ENCODE peak calls at places on chromosome 15, in five cellular contexts. One of them, this sample, is unnamed.

GRCh38 chr15:89628791-89629715 is 26.2 kb downstream of the KIF7 start:
- DNase-seq in lower lobe of right lung: no peak
- DNase-seq in body of pancreas: no peak
- DNase-seq in fibroblast of lung: no peak
- DNase-seq in AG04450: no peak
- DNase-seq in this sample: no peak

GRCh38 chr15:37019479-37020433 is 80.6 kb downstream of the MEIS2 start:
- DNase-seq in lower lobe of right lung: no peak
- DNase-seq in body of pancreas: peak; percentile 55
- DNase-seq in fibroblast of lung: peak; percentile 92
- DNase-seq in AG04450: no peak
- DNase-seq in this sample: no peak

GRCh38 chr15:51085764-51086163 is 8.9 kb downstream of the TNFAIP8L3 start:
- DNase-seq in lower lobe of right lung: no peak
- DNase-seq in body of pancreas: no peak
- DNase-seq in fibroblast of lung: peak; percentile 32
- DNase-seq in AG04450: no peak
- DNase-seq in this sample: no peak

GRCh38 chr15:74830868-74831267 is 4.4 kb downstream of the CPLX3 start:
- DNase-seq in lower lobe of right lung: no peak
- DNase-seq in body of pancreas: no peak
- DNase-seq in fibroblast of lung: no peak
- DNase-seq in AG04450: no peak
- DNase-seq in this sample: no peak

GRCh38 chr15:85753261-85753660 is 41.5 kb downstream of the KLHL25 start:
- DNase-seq in lower lobe of right lung: no peak
- DNase-seq in body of pancreas: peak; percentile 8
- DNase-seq in fibroblast of lung: no peak
- DNase-seq in AG04450: no peak
- DNase-seq in this sample: no peak

GRCh38 chr15:48811325-48811938 is 563 bp upstream of the CEP152 start:
- DNase-seq in lower lobe of right lung: no peak
- DNase-seq in body of pancreas: no peak
- DNase-seq in fibroblast of lung: no peak
- DNase-seq in AG04450: no peak
- DNase-seq in this sample: no peak

GRCh38 chr15:63521405-63522142 is 17.2 kb downstream of the USP3 start:
- DNase-seq in lower lobe of right lung: no peak
- DNase-seq in body of pancreas: no peak
- DNase-seq in fibroblast of lung: peak; percentile 44
- DNase-seq in AG04450: no peak
- DNase-seq in this sample: no peak

GRCh38 chr15:68224546-68225250 is 4.8 kb downstream of the CLN6 start:
- DNase-seq in lower lobe of right lung: no peak
- DNase-seq in body of pancreas: no peak
- DNase-seq in fibroblast of lung: no peak
- DNase-seq in AG04450: no peak
- DNase-seq in this sample: no peak

GRCh38 chr15:59251001-59251845 is 44.6 kb downstream of the LDHAL6B start:
- DNase-seq in lower lobe of right lung: no peak
- DNase-seq in body of pancreas: no peak
- DNase-seq in fibroblast of lung: no peak
- DNase-seq in AG04450: no peak
- DNase-seq in this sample: no peak

GRCh38 chr15:81288040-81288439 is 35.9 kb downstream of the STARD5 start:
- DNase-seq in lower lobe of right lung: no peak
- DNase-seq in body of pancreas: no peak
- DNase-seq in fibroblast of lung: no peak
- DNase-seq in AG04450: no peak
- DNase-seq in this sample: no peak

GRCh38 chr15:65373163-65373651 is 4.6 kb downstream of the IGDCC3 start:
- DNase-seq in lower lobe of right lung: no peak
- DNase-seq in body of pancreas: no peak
- DNase-seq in fibroblast of lung: no peak
- DNase-seq in AG04450: no peak
- DNase-seq in this sample: no peak

GRCh38 chr15:52503788-52504496 is 24.7 kb downstream of the MYO5A start:
- DNase-seq in lower lobe of right lung: no peak
- DNase-seq in body of pancreas: no peak
- DNase-seq in fibroblast of lung: peak; percentile 84
- DNase-seq in AG04450: no peak
- DNase-seq in this sample: no peak

GRCh38 chr15:55917881-55918296 is 75.5 kb downstream of the NEDD4 start:
- DNase-seq in lower lobe of right lung: no peak
- DNase-seq in body of pancreas: peak; percentile 40
- DNase-seq in fibroblast of lung: peak; percentile 88
- DNase-seq in AG04450: peak; percentile 89
- DNase-seq in this sample: peak; percentile 87

GRCh38 chr15:69929905-69930630 is 167.6 kb downstream of the TLE3 start:
- DNase-seq in lower lobe of right lung: no peak
- DNase-seq in body of pancreas: no peak
- DNase-seq in fibroblast of lung: no peak
- DNase-seq in AG04450: no peak
- DNase-seq in this sample: no peak

GRCh38 chr15:68085052-68085451 is 30.9 kb downstream of the PIAS1 start:
- DNase-seq in lower lobe of right lung: no peak
- DNase-seq in body of pancreas: no peak
- DNase-seq in fibroblast of lung: no peak
- DNase-seq in AG04450: no peak
- DNase-seq in this sample: no peak

GRCh38 chr15:62067448-62068044 is 769 bp downstream of the C2CD4A start:
- DNase-seq in lower lobe of right lung: peak; percentile 52
- DNase-seq in body of pancreas: peak; percentile 48
- DNase-seq in fibroblast of lung: peak; percentile 6
- DNase-seq in AG04450: no peak
- DNase-seq in this sample: no peak

GRCh38 chr15:99452728-99453643 is 112.8 kb upstream of the MEF2A start:
- DNase-seq in lower lobe of right lung: peak; percentile 95
- DNase-seq in body of pancreas: peak; percentile 59
- DNase-seq in fibroblast of lung: peak; percentile 67
- DNase-seq in AG04450: no peak
- DNase-seq in this sample: no peak

GRCh38 chr15:68721886-68722285 is 98.8 kb downstream of the ANP32A start:
- DNase-seq in lower lobe of right lung: no peak
- DNase-seq in body of pancreas: no peak
- DNase-seq in fibroblast of lung: no peak
- DNase-seq in AG04450: no peak
- DNase-seq in this sample: no peak

GRCh38 chr15:84749111-84749991 is 959 bp downstream of the ZNF592 start:
- DNase-seq in lower lobe of right lung: peak; percentile 54
- DNase-seq in body of pancreas: peak; percentile 55
- DNase-seq in fibroblast of lung: peak; percentile 35
- DNase-seq in AG04450: no peak
- DNase-seq in this sample: no peak

GRCh38 chr15:42101861-42102260 is 7.5 kb upstream of the PLA2G4D start:
- DNase-seq in lower lobe of right lung: no peak
- DNase-seq in body of pancreas: no peak
- DNase-seq in fibroblast of lung: peak; percentile 43
- DNase-seq in AG04450: no peak
- DNase-seq in this sample: no peak

GRCh38 chr15:71634820-71635219 is 175.5 kb upstream of the NR2E3 start:
- DNase-seq in lower lobe of right lung: no peak
- DNase-seq in body of pancreas: no peak
- DNase-seq in fibroblast of lung: peak; percentile 68
- DNase-seq in AG04450: no peak
- DNase-seq in this sample: peak; percentile 61

GRCh38 chr15:77582763-77583162 is 49.9 kb downstream of the LINGO1 start:
- DNase-seq in lower lobe of right lung: no peak
- DNase-seq in body of pancreas: no peak
- DNase-seq in fibroblast of lung: no peak
- DNase-seq in AG04450: no peak
- DNase-seq in this sample: no peak

GRCh38 chr15:62545392-62546227 is 380.5 kb upstream of the C2CD4B start:
- DNase-seq in lower lobe of right lung: no peak
- DNase-seq in body of pancreas: peak; percentile 61
- DNase-seq in fibroblast of lung: peak; percentile 73
- DNase-seq in AG04450: no peak
- DNase-seq in this sample: peak; percentile 44

GRCh38 chr15:90249123-90249863 is at the start of gene TTLL13:
- DNase-seq in lower lobe of right lung: peak; percentile 98
- DNase-seq in body of pancreas: peak; percentile 97
- DNase-seq in fibroblast of lung: peak; percentile 81
- DNase-seq in AG04450: peak; percentile 59
- DNase-seq in this sample: peak; percentile 50

GRCh38 chr15:55799287-55800212 is 56.6 kb upstream of the PRTG start:
- DNase-seq in lower lobe of right lung: peak; percentile 52
- DNase-seq in body of pancreas: no peak
- DNase-seq in fibroblast of lung: peak; percentile 49
- DNase-seq in AG04450: no peak
- DNase-seq in this sample: no peak

GRCh38 chr15:45586990-45587860 is at the start of gene BLOC1S6:
- DNase-seq in lower lobe of right lung: peak; percentile 92
- DNase-seq in body of pancreas: peak; percentile 89
- DNase-seq in fibroblast of lung: peak; percentile 91
- DNase-seq in AG04450: peak; percentile 74
- DNase-seq in this sample: peak; percentile 68

GRCh38 chr15:76328962-76329361 is 7.6 kb upstream of the ISL2 start:
- DNase-seq in lower lobe of right lung: no peak
- DNase-seq in body of pancreas: no peak
- DNase-seq in fibroblast of lung: peak; percentile 43
- DNase-seq in AG04450: no peak
- DNase-seq in this sample: no peak

GRCh38 chr15:46293550-46293949 is 658.7 kb downstream of the SQOR start:
- DNase-seq in lower lobe of right lung: no peak
- DNase-seq in body of pancreas: no peak
- DNase-seq in fibroblast of lung: no peak
- DNase-seq in AG04450: no peak
- DNase-seq in this sample: no peak

GRCh38 chr15:74616996-74617395 is 1.4 kb downstream of the CLK3 start:
- DNase-seq in lower lobe of right lung: no peak
- DNase-seq in body of pancreas: no peak
- DNase-seq in fibroblast of lung: peak; percentile 9
- DNase-seq in AG04450: no peak
- DNase-seq in this sample: no peak

GRCh38 chr15:88995449-88995848 is 82.3 kb upstream of the MFGE8 start:
- DNase-seq in lower lobe of right lung: no peak
- DNase-seq in body of pancreas: no peak
- DNase-seq in fibroblast of lung: no peak
- DNase-seq in AG04450: no peak
- DNase-seq in this sample: no peak

GRCh38 chr15:101723874-101724674 is at the start of gene TARS3:
- DNase-seq in lower lobe of right lung: peak; percentile 98
- DNase-seq in body of pancreas: peak; percentile 97
- DNase-seq in fibroblast of lung: peak; percentile 80
- DNase-seq in AG04450: peak; percentile 42
- DNase-seq in this sample: peak; percentile 66
- TF ChIP-seq CTCF in lower lobe of right lung: peak; percentile 19
- TF ChIP-seq CTCF in body of pancreas: peak; percentile 13
- TF ChIP-seq CTCF in fibroblast of lung: no peak
- TF ChIP-seq CTCF in AG04450: no peak
- TF ChIP-seq CTCF in this sample: no peak

DNA sequence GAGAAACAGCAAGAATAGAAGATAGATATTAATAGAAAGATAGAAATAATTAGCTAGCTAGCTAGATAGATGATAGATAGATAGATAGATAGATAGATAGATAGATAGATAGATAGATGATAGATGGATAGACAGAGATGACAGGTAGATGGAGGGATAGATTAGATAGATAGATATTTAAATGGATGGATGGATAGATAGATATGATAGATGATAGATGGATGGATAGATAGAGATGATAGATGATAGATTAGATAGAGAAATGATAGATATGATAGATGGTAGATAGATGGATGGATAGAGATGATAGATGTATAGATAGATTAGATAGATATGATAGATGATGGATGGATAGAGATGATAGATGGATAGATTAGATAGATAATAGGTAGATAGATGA is 8.3 kb upstream of the ATP10A start:
- DNase-seq in lower lobe of right lung: no peak
- DNase-seq in body of pancreas: no peak
- DNase-seq in fibroblast of lung: no peak
- DNase-seq in AG04450: no peak
- DNase-seq in this sample: no peak
- TF ChIP-seq CTCF in lower lobe of right lung: no peak
- TF ChIP-seq CTCF in body of pancreas: no peak
- TF ChIP-seq CTCF in fibroblast of lung: no peak
- TF ChIP-seq CTCF in AG04450: no peak
- TF ChIP-seq CTCF in this sample: no peak

DNA sequence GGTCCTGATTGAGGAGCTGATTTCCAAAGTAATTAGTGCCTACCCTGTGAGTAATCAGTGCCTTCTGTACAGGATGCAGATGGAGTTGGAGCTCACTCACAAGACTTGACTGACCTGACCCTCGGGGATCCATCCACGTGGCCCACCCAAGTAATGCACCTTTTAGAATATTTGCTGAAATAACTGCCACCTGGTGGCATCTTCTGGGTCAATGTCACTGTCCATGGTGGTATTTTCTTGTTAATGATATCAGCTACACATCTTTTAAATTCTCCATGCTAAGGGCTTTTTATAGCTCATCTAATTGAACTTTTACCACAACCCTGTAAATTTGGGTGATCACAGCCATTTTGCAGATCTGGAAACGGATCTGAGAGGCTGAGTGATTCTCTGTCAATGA is 74.3 kb upstream of the ANKRD34C start:
- DNase-seq in lower lobe of right lung: no peak
- DNase-seq in body of pancreas: no peak
- DNase-seq in fibroblast of lung: no peak
- DNase-seq in AG04450: no peak
- DNase-seq in this sample: no peak
- TF ChIP-seq CTCF in lower lobe of right lung: no peak
- TF ChIP-seq CTCF in body of pancreas: no peak
- TF ChIP-seq CTCF in fibroblast of lung: no peak
- TF ChIP-seq CTCF in AG04450: no peak
- TF ChIP-seq CTCF in this sample: no peak

GRCh38 chr15:57548835-57549234 is 42.9 kb upstream of the MYZAP start:
- DNase-seq in lower lobe of right lung: no peak
- DNase-seq in body of pancreas: no peak
- DNase-seq in fibroblast of lung: no peak
- DNase-seq in AG04450: no peak
- DNase-seq in this sample: no peak

GRCh38 chr15:57544840-57545239 is 46.9 kb upstream of the MYZAP start:
- DNase-seq in lower lobe of right lung: no peak
- DNase-seq in body of pancreas: no peak
- DNase-seq in fibroblast of lung: no peak
- DNase-seq in AG04450: no peak
- DNase-seq in this sample: no peak

GRCh38 chr15:57547243-57547755 is 44.4 kb upstream of the MYZAP start:
- DNase-seq in lower lobe of right lung: no peak
- DNase-seq in body of pancreas: no peak
- DNase-seq in fibroblast of lung: no peak
- DNase-seq in AG04450: no peak
- DNase-seq in this sample: no peak

GRCh38 chr15:57548325-57548724 is 43.4 kb upstream of the MYZAP start:
- DNase-seq in lower lobe of right lung: no peak
- DNase-seq in body of pancreas: peak; percentile 55
- DNase-seq in fibroblast of lung: no peak
- DNase-seq in AG04450: no peak
- DNase-seq in this sample: no peak

DNA sequence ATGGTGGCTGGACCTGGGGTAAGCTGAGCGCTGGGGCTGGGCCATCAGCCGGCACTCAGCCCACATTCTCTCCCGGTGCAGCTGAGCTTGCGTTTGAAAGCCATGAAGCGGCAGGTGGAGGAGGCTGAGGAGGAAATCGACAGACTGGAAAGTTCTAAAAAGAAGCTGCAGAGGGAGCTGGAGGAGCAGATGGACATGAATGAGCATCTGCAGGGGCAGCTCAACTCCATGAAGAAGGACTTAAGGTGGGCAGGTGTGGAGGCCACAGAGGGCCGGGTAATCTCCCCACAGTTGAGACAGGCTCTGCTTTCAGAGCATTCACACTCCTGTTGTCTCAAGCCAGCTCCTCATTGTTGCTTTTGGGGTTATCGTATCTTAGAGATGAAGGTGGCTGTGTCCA is 45.7 kb upstream of the MYZAP start:
- DNase-seq in lower lobe of right lung: no peak
- DNase-seq in body of pancreas: no peak
- DNase-seq in fibroblast of lung: no peak
- DNase-seq in AG04450: no peak
- DNase-seq in this sample: no peak
- TF ChIP-seq CTCF in lower lobe of right lung: no peak
- TF ChIP-seq CTCF in body of pancreas: no peak
- TF ChIP-seq CTCF in fibroblast of lung: no peak
- TF ChIP-seq CTCF in AG04450: no peak
- TF ChIP-seq CTCF in this sample: no peak

This sample was measured in AG09319.